ENCODE peak calls at places on chromosomes 1 and 21, in five cellular contexts. Y is thoracic aorta, J is breast epithelium, T is suprapubic skin, B is H9. X is an unnamed sample. For H3K9me3, the result is how much of the 10 kb centered on the place peaks cover.

GRCh38 chr1:100816049-100816448 is 78.6 kb downstream of the EXTL2 start:
- DNase-seq in Y (no peak), J (no peak), T (no peak), B (no peak), X (no peak)

GRCh38 chr1:216500273-216500967 is 77.2 kb upstream of the USH2A start:
- DNase-seq in Y (no peak), J (no peak), T (no peak), B (no peak), X (no peak)

GRCh38 chr1:209456878-209457277 is 126.6 kb upstream of the CAMK1G start:
- DNase-seq in Y (no peak), J (no peak), T (no peak), B (no peak), X (no peak)

GRCh38 chr1:205588691-205589445 is 42.9 kb downstream of the ELK4 start:
- DNase-seq in Y (no peak), J (no peak), T (peak), B (peak), X (no peak)

GRCh38 chr1:25895365-25895990 is 10.7 kb downstream of the STMN1 start:
- DNase-seq in Y (peak), J (peak), T (peak), B (peak), X (peak)

GRCh38 chr1:62271932-62272728 is 47.1 kb downstream of the KANK4 start:
- DNase-seq in Y (no peak), J (no peak), T (no peak), B (no peak), X (peak)

GRCh38 chr1:156775799-156776198 is 8.5 kb downstream of the PRCC start:
- DNase-seq in Y (no peak), J (no peak), T (no peak), B (no peak), X (no peak)

GRCh38 chr1:25544819-25545218 is 1.4 kb downstream of the LDLRAP1 start:
- DNase-seq in Y (no peak), J (no peak), T (no peak), B (no peak), X (no peak)

GRCh38 chr1:219568728-219569127 is 44.2 kb downstream of the ZC3H11B start:
- DNase-seq in Y (no peak), J (no peak), T (no peak), B (no peak), X (no peak)

GRCh38 chr1:73736125-73736524 is 461.9 kb downstream of the LRRIQ3 start:
- DNase-seq in Y (no peak), J (no peak), T (no peak), B (no peak), X (no peak)

GRCh38 chr1:152879559-152880198 is 1.6 kb downstream of the SMCP start:
- DNase-seq in Y (no peak), J (no peak), T (no peak), B (no peak), X (no peak)

GRCh38 chr1:172172267-172172880 is 248.1 kb upstream of the C1orf105 start:
- DNase-seq in Y (no peak), J (no peak), T (no peak), B (no peak), X (no peak)

GRCh38 chr1:30887485-30888315 is 20.9 kb downstream of the SDC3 start:
- DNase-seq in Y (no peak), J (no peak), T (no peak), B (no peak), X (no peak)

GRCh38 chr1:208107817-208108608 is 136.2 kb downstream of the PLXNA2 start:
- DNase-seq in Y (no peak), J (no peak), T (no peak), B (no peak), X (no peak)

GRCh38 chr1:205505076-205505729 is 734 bp downstream of the CDK18 start:
- DNase-seq in Y (no peak), J (no peak), T (no peak), B (peak), X (no peak)

GRCh38 chr1:220040028-220040596 is 6.2 kb downstream of the EPRS1 start:
- DNase-seq in Y (no peak), J (no peak), T (no peak), B (no peak), X (no peak)

GRCh38 chr1:212777166-212777565 is 14.4 kb downstream of the NSL1 start:
- DNase-seq in Y (no peak), J (no peak), T (no peak), B (no peak), X (no peak)

GRCh38 chr1:100188617-100189016 is 10.6 kb upstream of the LRRC39 start:
- DNase-seq in Y (no peak), J (no peak), T (no peak), B (no peak), X (no peak)

GRCh38 chr1:11570821-11571220 is 83.4 kb downstream of the FBXO2 start:
- DNase-seq in Y (no peak), J (no peak), T (no peak), B (no peak), X (no peak)

GRCh38 chr1:205936846-205937707 is 6.2 kb downstream of the SLC26A9 start:
- DNase-seq in Y (no peak), J (no peak), T (no peak), B (no peak), X (no peak)

GRCh38 chr1:228174482-228175315 is 9.1 kb downstream of the IBA57 start:
- DNase-seq in Y (no peak), J (no peak), T (peak), B (peak), X (peak)

GRCh38 chr1:174118726-174119125 is 40.6 kb upstream of the RABGAP1L start:
- DNase-seq in Y (no peak), J (no peak), T (no peak), B (no peak), X (no peak)

DNA sequence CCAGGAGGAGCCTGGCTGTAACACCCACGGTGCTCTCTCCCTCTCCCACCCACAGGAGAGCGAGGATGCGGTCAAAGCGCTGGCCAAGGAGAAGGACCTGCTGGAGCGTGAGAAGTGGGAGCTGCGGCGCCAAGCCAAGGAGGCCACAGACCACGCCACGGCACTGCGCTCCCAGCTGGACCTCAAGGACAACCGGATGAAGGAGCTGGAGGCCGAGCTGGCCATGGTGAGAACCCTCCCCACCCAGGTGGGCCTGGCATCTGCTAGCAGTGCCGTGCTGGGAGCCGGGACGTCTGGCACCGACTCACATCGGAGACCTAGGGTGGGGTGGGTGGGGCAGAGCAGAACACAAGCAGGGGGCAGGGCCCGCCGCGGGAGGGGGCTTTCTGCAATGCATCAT is 109.6 kb upstream of the TMEM51 start:
- DNase-seq in Y (no peak), J (no peak), T (no peak), B (no peak), X (no peak)
- H3K9me3 ChIP-seq in Y (under half), J (under half), T (under half), B (under half), X (under half)

GRCh38 chr1:4121834-4122512 is 221.9 kb upstream of the C1orf174 start:
- DNase-seq in Y (no peak), J (peak), T (peak), B (no peak), X (no peak)

GRCh38 chr1:4120557-4121292 is 220.7 kb upstream of the C1orf174 start:
- DNase-seq in Y (no peak), J (peak), T (peak), B (no peak), X (no peak)

GRCh38 chr1:4119516-4120220 is 219.6 kb upstream of the C1orf174 start:
- DNase-seq in Y (no peak), J (peak), T (peak), B (peak), X (no peak)

GRCh38 chr1:4122513-4123160 is 222.6 kb upstream of the C1orf174 start:
- DNase-seq in Y (no peak), J (peak), T (peak), B (no peak), X (no peak)

GRCh38 chr1:4121293-4121684 is 221.2 kb upstream of the C1orf174 start:
- DNase-seq in Y (no peak), J (peak), T (peak), B (no peak), X (no peak)
- H3K9me3 ChIP-seq in Y (under half), J (under half), T (under half), B (under half), X (under half)

DNA sequence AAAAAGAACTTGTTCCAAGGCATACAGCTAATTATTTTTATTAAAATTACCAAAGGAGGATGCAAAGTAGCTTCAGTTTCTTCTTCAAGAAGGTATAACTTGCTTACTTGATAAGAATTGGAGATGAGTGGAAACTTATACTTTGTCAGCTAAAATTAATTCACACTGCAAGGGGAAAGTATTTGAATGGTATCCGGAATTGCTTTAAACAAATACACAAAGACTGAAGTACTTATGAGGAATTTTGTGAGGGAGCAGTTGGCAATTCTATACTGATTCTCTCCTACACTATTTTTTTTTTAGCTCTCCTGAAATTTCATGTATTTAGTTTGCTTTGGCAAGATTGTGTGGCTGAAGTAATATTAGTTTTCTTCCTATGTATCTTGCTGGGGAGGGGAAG is 39.2 kb upstream of the GRIK1 start:
- DNase-seq in Y (no peak), J (no peak), T (no peak), B (no peak), X (no peak)
- H3K9me3 ChIP-seq in Y (under half), J (under half), T (under half), B (under half), X (under half)

DNA sequence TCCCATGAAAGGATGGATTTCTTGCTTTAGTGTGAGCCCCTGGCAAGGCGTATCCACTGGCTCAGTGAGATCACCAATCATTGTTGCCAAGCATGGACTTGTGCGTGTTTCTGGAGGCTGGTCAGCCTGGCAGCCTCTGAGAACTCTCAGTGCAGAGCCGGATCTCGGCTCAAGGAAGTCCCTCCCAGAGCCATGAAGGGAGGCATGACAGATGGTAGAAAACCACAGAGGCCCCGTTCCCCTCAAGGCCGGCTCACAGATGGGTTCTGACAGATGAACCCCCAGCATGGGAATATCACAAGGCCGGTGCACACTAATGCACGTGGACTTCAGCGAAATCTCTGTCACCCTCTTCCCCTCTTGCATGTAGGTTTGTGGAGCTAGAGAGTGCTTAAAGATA is 290.5 kb downstream of the AJAP1 start:
- DNase-seq in Y (no peak), J (no peak), T (no peak), B (no peak), X (no peak)
- H3K9me3 ChIP-seq in Y (under half), J (under half), T (under half), B (under half), X (under half)

DNA sequence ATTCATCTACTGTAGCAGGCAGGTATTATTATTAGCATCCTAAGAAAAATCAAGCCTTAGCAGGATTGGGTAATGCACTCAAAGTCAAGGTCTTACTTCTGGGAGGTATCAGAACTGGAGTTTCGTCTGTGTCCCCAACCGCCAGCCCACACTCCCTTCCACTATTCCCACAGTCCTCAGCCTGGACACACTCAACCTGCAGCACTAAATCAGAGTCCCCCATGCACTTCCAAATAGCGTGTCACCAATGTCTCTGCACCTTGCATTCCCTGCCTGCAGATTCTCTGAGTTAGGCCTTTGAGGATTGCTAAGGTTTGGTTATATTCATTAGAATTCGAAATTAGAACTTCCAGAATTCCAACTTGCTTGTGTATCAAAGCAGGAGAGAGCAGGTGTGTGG is 3.9 kb downstream of the LYPD8 start:
- DNase-seq in Y (no peak), J (no peak), T (no peak), B (no peak), X (no peak)
- H3K9me3 ChIP-seq in Y (under half), J (under half), T (under half), B (half or more), X (under half)

GRCh38 chr1:247156787-247157232 is 15.0 kb downstream of the ZNF124 start:
- DNase-seq in Y (no peak), J (no peak), T (no peak), B (no peak), X (no peak)
- H3K9me3 ChIP-seq in Y (half or more), J (half or more), T (half or more), B (half or more), X (half or more)

GRCh38 chr1:104468282-104468681 is 718.6 kb downstream of the AMY1C start:
- DNase-seq in Y (no peak), J (no peak), T (no peak), B (no peak), X (no peak)
- H3K9me3 ChIP-seq in Y (under half), J (under half), T (under half), B (under half), X (under half)

DNA sequence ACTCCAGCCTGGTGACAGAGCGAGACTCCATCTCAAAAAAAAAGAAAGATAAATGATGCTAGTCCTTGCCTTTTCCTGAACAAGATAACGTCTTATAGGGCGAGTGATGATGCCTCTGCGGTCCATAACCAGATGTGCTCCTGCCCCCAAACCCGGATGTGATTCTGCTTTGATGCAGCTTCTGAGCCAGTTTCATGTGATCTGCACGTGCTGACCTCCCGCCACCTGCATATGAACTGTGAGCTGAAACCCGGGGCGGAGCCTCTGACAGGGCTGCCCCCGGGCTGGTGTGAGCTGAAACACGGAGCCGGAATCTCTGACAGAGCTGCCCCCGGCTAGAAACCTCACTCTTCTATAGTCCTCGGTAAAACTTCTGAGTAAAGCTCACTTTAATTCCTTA is 1.3 kb downstream of the KRTAP12-4 start:
- DNase-seq in Y (no peak), J (no peak), T (no peak), B (no peak), X (no peak)
- H3K9me3 ChIP-seq in Y (under half), J (under half), T (under half), B (under half), X (under half)

GRCh38 chr1:2822621-2823145 is 21.2 kb upstream of the TTC34 start:
- DNase-seq in Y (no peak), J (no peak), T (no peak), B (no peak), X (no peak)

GRCh38 chr1:2820731-2821372 is 19.4 kb upstream of the TTC34 start:
- DNase-seq in Y (no peak), J (no peak), T (no peak), B (no peak), X (no peak)

GRCh38 chr1:2823921-2824660 is 22.6 kb upstream of the TTC34 start:
- DNase-seq in Y (no peak), J (no peak), T (no peak), B (no peak), X (no peak)

GRCh38 chr1:2821373-2821955 is 20.0 kb upstream of the TTC34 start:
- DNase-seq in Y (no peak), J (no peak), T (no peak), B (no peak), X (no peak)

DNA sequence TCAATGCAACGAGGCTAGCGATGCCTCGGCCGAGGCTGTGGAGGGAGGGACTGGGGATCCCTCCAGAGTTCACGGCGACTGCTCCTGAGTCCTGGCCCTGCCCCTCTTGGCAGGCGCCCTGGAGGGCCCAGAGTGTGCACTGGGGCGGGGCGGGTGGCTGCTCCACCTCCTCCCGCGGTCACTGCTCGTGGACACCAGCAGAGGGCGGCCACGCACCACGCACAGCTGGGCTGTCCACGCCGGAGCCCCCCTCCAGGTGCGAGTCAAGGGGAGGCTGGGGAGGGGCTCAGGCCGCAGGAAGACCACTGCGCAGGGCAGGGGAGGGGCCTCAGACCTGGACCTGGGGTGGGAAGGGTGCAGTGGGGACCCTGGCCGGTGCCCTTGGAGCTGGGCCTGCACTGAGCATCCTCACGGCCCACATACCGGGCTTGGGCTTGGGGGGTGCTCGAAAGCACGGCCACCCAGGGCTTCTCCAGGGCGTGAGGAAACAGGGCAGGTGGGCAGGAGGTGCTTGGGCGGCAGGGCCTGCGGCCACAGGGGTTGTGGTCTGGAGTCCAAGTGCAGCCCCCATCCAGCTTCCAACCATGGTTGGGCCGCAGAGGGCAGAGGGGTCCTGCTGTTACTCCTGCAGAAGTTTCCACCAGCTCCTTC is 20.6 kb upstream of the TTC34 start:
- DNase-seq in Y (no peak), J (no peak), T (no peak), B (no peak), X (no peak)
- H3K9me3 ChIP-seq in Y (under half), J (under half), T (under half), B (half or more), X (under half)

GRCh38 chr1:2878591-2878990 is 77.1 kb upstream of the TTC34 start:
- DNase-seq in Y (no peak), J (no peak), T (no peak), B (no peak), X (no peak)
- H3K9me3 ChIP-seq in Y (under half), J (under half), T (under half), B (half or more), X (under half)